ENCODE peak calls at places on chromosomes 11 and 22, in four cellular contexts. D is AML-193, H is iris pigment epithelial cell, T is Right ventricle myocardium superior. L is an unnamed sample.

GRCh38 chr22:30435674-30436126 is 10.1 kb downstream of the MTFP1 start:
- DNase-seq in D (peak), H (no peak), T (peak), L (no peak)

GRCh38 chr11:86673872-86674750 is 1.7 kb upstream of the ME3 start:
- DNase-seq in D (no peak), H (no peak), T (no peak), L (no peak)

GRCh38 chr11:28674432-28675076 is 566.4 kb downstream of the METTL15 start:
- DNase-seq in D (no peak), H (peak), T (no peak), L (no peak)

GRCh38 chr11:119207300-119207570 is 1.1 kb downstream of the CBL start:
- DNase-seq in D (peak), H (peak), T (no peak), L (no peak)

GRCh38 chr11:44270403-44271192 is 39.3 kb downstream of the ALX4 start:
- DNase-seq in D (no peak), H (peak), T (no peak), L (no peak)

GRCh38 chr11:118602331-118602730 is 5.1 kb upstream of the PHLDB1 start:
- DNase-seq in D (no peak), H (no peak), T (peak), L (no peak)

GRCh38 chr11:12224537-12224893 is 114.1 kb downstream of the MICAL2 start:
- DNase-seq in D (peak), H (peak), T (peak), L (no peak)

GRCh38 chr11:62013266-62014157 is 46.1 kb upstream of the FTH1 start:
- DNase-seq in D (no peak), H (no peak), T (no peak), L (no peak)

GRCh38 chr22:21865041-21865440 is 2.4 kb downstream of the MAPK1 start:
- DNase-seq in D (peak), H (peak), T (no peak), L (no peak)

GRCh38 chr11:123062892-123063395 is 1.0 kb upstream of the HSPA8 start:
- DNase-seq in D (no peak), H (peak), T (no peak), L (peak)

GRCh38 chr11:34145073-34145472 is 39.6 kb downstream of the NAT10 start:
- DNase-seq in D (no peak), H (no peak), T (no peak), L (no peak)

GRCh38 chr11:102047305-102047924 is at the start of gene CFAP300:
- DNase-seq in D (no peak), H (peak), T (peak), L (peak)

GRCh38 chr11:77203901-77204755 is 76.1 kb downstream of the MYO7A start:
- DNase-seq in D (no peak), H (no peak), T (no peak), L (no peak)

GRCh38 chr22:30121988-30122387 is 41.7 kb downstream of the HORMAD2 start:
- DNase-seq in D (no peak), H (no peak), T (no peak), L (no peak)

GRCh38 chr11:69640995-69641581 is at the start of gene CCND1:
- DNase-seq in D (no peak), H (peak), T (peak), L (no peak)

GRCh38 chr11:120079750-120080610 is 57.9 kb downstream of the TRIM29 start:
- DNase-seq in D (no peak), H (no peak), T (no peak), L (no peak)

GRCh38 chr22:42803454-42803853 is 53.6 kb downstream of the ARFGAP3 start:
- DNase-seq in D (no peak), H (no peak), T (peak), L (no peak)

GRCh38 chr11:26558191-26558590 is 13.9 kb downstream of the MUC15 start:
- DNase-seq in D (no peak), H (no peak), T (no peak), L (no peak)

GRCh38 chr11:27201454-27202302 is 161.1 kb downstream of the BBOX1 start:
- DNase-seq in D (no peak), H (peak), T (peak), L (no peak)

GRCh38 chr11:69127884-69128283 is 27.9 kb upstream of the SMIM38 start:
- DNase-seq in D (no peak), H (no peak), T (no peak), L (no peak)

GRCh38 chr11:1260023-1260501 is 37.2 kb downstream of the MUC5B start:
- DNase-seq in D (no peak), H (peak), T (no peak), L (no peak)

GRCh38 chr11:115996808-115997188 is 492.6 kb upstream of the CADM1 start:
- DNase-seq in D (no peak), H (no peak), T (no peak), L (no peak)

GRCh38 chr11:12285106-12285505 is 92.3 kb upstream of the PARVA start:
- DNase-seq in D (no peak), H (peak), T (no peak), L (no peak)

GRCh38 chr11:130315354-130315970 is 745 bp upstream of the ZBTB44 start:
- DNase-seq in D (no peak), H (no peak), T (peak), L (peak)

GRCh38 chr11:8288824-8289223 is 25.1 kb upstream of the LMO1 start:
- DNase-seq in D (no peak), H (no peak), T (no peak), L (no peak)

GRCh38 chr11:82718307-82718706 is 15.4 kb downstream of the FAM181B start:
- DNase-seq in D (peak), H (peak), T (no peak), L (peak)